ENCODE peak calls at places on chromosomes 3 and 15, in four cellular contexts. A is bronchial epithelial cell, C is EH, B is NCI-H1105. T is an unnamed sample.

GRCh38 chr3:58173670-58174472 is 36.9 kb downstream of the DNASE1L3 start:
- DNase-seq in B (peak; percentile 47), C (peak; percentile 36), A (peak; percentile 38), T (no peak)

GRCh38 chr3:47781326-47781684 is 388 bp downstream of the SMARCC1 start:
- DNase-seq in C (peak; percentile 45), B (no peak), A (no peak), T (peak; percentile 83)

GRCh38 chr3:100087203-100087602 is 27.1 kb downstream of the FILIP1L start:
- DNase-seq in B (no peak), A (no peak), C (peak; percentile 87), T (no peak)

GRCh38 chr3:170162630-170163029 is 18.9 kb downstream of the PHC3 start:
- DNase-seq in A (no peak), B (no peak), C (peak; percentile 23), T (peak; percentile 33)

GRCh38 chr3:113110263-113110662 is 101.1 kb upstream of the BOC start:
- DNase-seq in A (no peak), B (no peak), C (peak; percentile 12), T (no peak)

GRCh38 chr3:101216710-101217457 is 103.5 kb downstream of the IMPG2 start:
- DNase-seq in C (peak; percentile 51), B (no peak), A (peak; percentile 47), T (peak; percentile 56)

GRCh38 chr3:138395865-138396751 is 38.3 kb upstream of the ESYT3 start:
- DNase-seq in B (no peak), A (no peak), C (no peak), T (no peak)

GRCh38 chr15:66389098-66389858 is 2.6 kb downstream of the MAP2K1 start:
- DNase-seq in C (no peak), A (peak; percentile 38), B (no peak), T (no peak)

GRCh38 chr15:38389924-38390542 is 63.9 kb upstream of the FAM98B start:
- DNase-seq in A (peak; percentile 65), B (no peak), C (peak; percentile 60), T (peak; percentile 55)

GRCh38 chr3:23365066-23365465 is 161.9 kb downstream of the UBE2E2 start:
- DNase-seq in A (no peak), C (no peak), B (no peak), T (no peak)

GRCh38 chr3:37290551-37290950 is 116.2 kb upstream of the LRRFIP2 start:
- DNase-seq in C (peak; percentile 71), A (peak; percentile 52), B (no peak), T (peak; percentile 66)

GRCh38 chr3:17775073-17775472 is 32.6 kb upstream of the TBC1D5 start:
- DNase-seq in B (no peak), A (no peak), C (no peak), T (no peak)

GRCh38 chr3:176120507-176120906 is 1076.8 kb downstream of the TBL1XR1 start:
- DNase-seq in C (peak; percentile 13), A (no peak), B (peak; percentile 34), T (no peak)